ENCODE peak calls at places on chromosomes 6 and 20, in nine cellular contexts. N is HepG2, Y is psoas muscle, V is body of pancreas, T is neural crest cell, G is AG04450, R is astrocyte, D is OCI-LY7, Z is HFFc6. P is an unnamed sample.

GRCh38 chr6:44254201-44254956 is 2.9 kb downstream of the SLC35B2 start:
- DNase-seq in N (no peak), Y (no peak), V (no peak), T (no peak), G (no peak), R (no peak), D (no peak), Z (no peak), P (no peak)

GRCh38 chr20:35463455-35464300 is 8.3 kb downstream of the CEP250 start:
- DNase-seq in N (peak), Y (no peak), V (peak), T (peak), G (peak), R (peak), D (peak), Z (peak), P (peak)

GRCh38 chr6:21987501-21987957 is 309.3 kb downstream of the PRL start:
- DNase-seq in N (peak), Y (peak), V (peak), T (peak), G (peak), R (peak), D (no peak), Z (peak), P (peak)

GRCh38 chr6:170152111-170152926 is 138.6 kb downstream of the DLL1 start:
- DNase-seq in N (no peak), Y (peak), V (peak), T (peak), G (no peak), R (peak), D (no peak), Z (no peak), P (peak)

GRCh38 chr6:41451515-41452163 is 94.5 kb upstream of the FOXP4 start:
- DNase-seq in N (no peak), Y (peak), V (no peak), T (no peak), G (no peak), R (no peak), D (no peak), Z (peak), P (no peak)

GRCh38 chr20:46332373-46333135 is 24.3 kb upstream of the CDH22 start:
- DNase-seq in N (no peak), Y (no peak), V (no peak), T (no peak), G (no peak), R (no peak), D (no peak), Z (no peak), P (no peak)

GRCh38 chr6:124741341-124741740 is 220.9 kb upstream of the RNF217 start:
- DNase-seq in N (no peak), Y (no peak), V (no peak), T (no peak), G (no peak), R (peak), D (no peak), Z (no peak), P (no peak)

GRCh38 chr6:53752856-53753255 is 41.9 kb upstream of the LRRC1 start:
- DNase-seq in N (no peak), Y (no peak), V (no peak), T (no peak), G (peak), R (peak), D (no peak), Z (peak), P (no peak)

GRCh38 chr20:47699804-47700203 is 85.5 kb downstream of the SULF2 start:
- DNase-seq in N (no peak), Y (no peak), V (no peak), T (no peak), G (no peak), R (no peak), D (no peak), Z (no peak), P (no peak)

GRCh38 chr20:39853664-39854063 is 835.4 kb downstream of the MAFB start:
- DNase-seq in N (no peak), Y (no peak), V (no peak), T (peak), G (peak), R (peak), D (no peak), Z (peak), P (no peak)

GRCh38 chr6:127496471-127496870 is 22.7 kb downstream of the MTCL3 start:
- DNase-seq in N (no peak), Y (no peak), V (no peak), T (no peak), G (no peak), R (no peak), D (no peak), Z (peak), P (no peak)
- TF ChIP-seq CTCF in N (no peak), Y (no peak), V (no peak), T (no peak), G (no peak), R (no peak), D (no peak), Z (peak), P (no peak)

GRCh38 chr20:17682889-17683198 is 802 bp upstream of the RRBP1 start:
- DNase-seq in N (no peak), Y (no peak), V (no peak), T (no peak), G (no peak), R (no peak), D (no peak), Z (no peak), P (no peak)
- TF ChIP-seq CTCF in N (no peak), Y (no peak), V (no peak), T (no peak), G (no peak), R (no peak), D (peak), Z (peak), P (no peak)

GRCh38 chr6:107794771-107795170 is 29.3 kb downstream of the SCML4 start:
- DNase-seq in N (no peak), Y (no peak), V (no peak), T (no peak), G (no peak), R (no peak), D (no peak), Z (no peak), P (no peak)
- TF ChIP-seq CTCF in N (no peak), Y (no peak), V (no peak), T (no peak), G (no peak), R (no peak), D (no peak), Z (no peak), P (no peak)

GRCh38 chr20:58246346-58246745 is 17.9 kb upstream of the ANKRD60 start:
- DNase-seq in N (peak), Y (no peak), V (no peak), T (no peak), G (no peak), R (peak), D (no peak), Z (no peak), P (peak)
- TF ChIP-seq CTCF in N (peak), Y (peak), V (peak), T (peak), G (peak), R (peak), D (peak), Z (peak), P (peak)